ENCODE peak calls at places on chromosomes 16 and 17, in five cellular contexts. Z, L, U, I and B are unnamed samples.

GRCh38 chr17:78557598-78558039 is 19.6 kb downstream of the DNAH17 start:
- DNase-seq in Z (no peak), L (no peak), U (no peak), I (peak; percentile 74), B (peak; percentile 46)

GRCh38 chr16:23302045-23302956 is at the start of gene SCNN1B:
- DNase-seq in Z (no peak), L (no peak), U (no peak), I (no peak), B (no peak)

GRCh38 chr16:89345663-89346150 is 128.2 kb downstream of the ZNF778 start:
- DNase-seq in Z (no peak), L (no peak), U (no peak), I (no peak), B (no peak)

GRCh38 chr17:62592305-62593099 is 35.0 kb upstream of the MRC2 start:
- DNase-seq in Z (no peak), L (no peak), U (no peak), I (peak; percentile 30), B (peak; percentile 40)

GRCh38 chr17:41278176-41278955 is 2.9 kb downstream of the KRTAP9-7 start:
- DNase-seq in Z (no peak), L (no peak), U (no peak), I (no peak), B (no peak)

GRCh38 chr17:45640141-45640850 is 143.8 kb upstream of the CRHR1 start:
- DNase-seq in Z (peak; percentile 60), L (peak; percentile 46), U (peak; percentile 34), I (peak; percentile 80), B (peak; percentile 66)

GRCh38 chr16:69562818-69563217 is 2.9 kb upstream of the NFAT5 start:
- DNase-seq in Z (no peak), L (no peak), U (no peak), I (no peak), B (no peak)

GRCh38 chr17:43832168-43832975 is 574 bp downstream of the MPP3 start:
- DNase-seq in Z (peak; percentile 42), L (peak; percentile 48), U (no peak), I (peak; percentile 67), B (peak; percentile 73)

GRCh38 chr17:58215685-58216084 is 3.4 kb downstream of the MKS1 start:
- DNase-seq in Z (no peak), L (no peak), U (no peak), I (no peak), B (no peak)

GRCh38 chr17:7842380-7842949 is 8.4 kb downstream of the KDM6B start:
- DNase-seq in Z (peak; percentile 83), L (peak; percentile 72), U (no peak), I (peak; percentile 90), B (peak; percentile 95)

GRCh38 chr16:23357761-23358290 is 55.7 kb downstream of the SCNN1B start:
- DNase-seq in Z (no peak), L (no peak), U (no peak), I (no peak), B (no peak)

GRCh38 chr17:44623070-44623725 is 33.1 kb upstream of the MEIOC start:
- DNase-seq in Z (no peak), L (no peak), U (no peak), I (no peak), B (peak; percentile 34)

GRCh38 chr17:65170839-65171238 is 33.7 kb downstream of the RGS9 start:
- DNase-seq in Z (no peak), L (peak; percentile 17), U (no peak), I (no peak), B (peak; percentile 65)

GRCh38 chr17:21039839-21040575 is 2.8 kb downstream of the USP22 start:
- DNase-seq in Z (no peak), L (no peak), U (no peak), I (peak; percentile 56), B (peak; percentile 46)

GRCh38 chr17:16107165-16107770 is 107.6 kb downstream of the TTC19 start:
- DNase-seq in Z (no peak), L (no peak), U (no peak), I (peak; percentile 44), B (no peak)

GRCh38 chr16:29738514-29738913 is 7.3 kb downstream of the C16orf54 start:
- DNase-seq in Z (no peak), L (no peak), U (peak; percentile 76), I (no peak), B (no peak)

GRCh38 chr16:17448640-17449638 is 21.8 kb downstream of the XYLT1 start:
- DNase-seq in Z (peak; percentile 49), L (peak; percentile 34), U (no peak), I (no peak), B (no peak)

GRCh38 chr17:69466905-69467630 is 52.6 kb downstream of the MAP2K6 start:
- DNase-seq in Z (no peak), L (no peak), U (no peak), I (peak; percentile 19), B (peak; percentile 72)

GRCh38 chr17:46194393-46195216 is 1.4 kb upstream of the KANSL1 start:
- DNase-seq in Z (no peak), L (no peak), U (peak; percentile 89), I (peak; percentile 74), B (peak; percentile 50)

GRCh38 chr17:9002610-9003354 is 18.5 kb upstream of the NTN1 start:
- DNase-seq in Z (no peak), L (no peak), U (no peak), I (no peak), B (no peak)

GRCh38 chr17:61600621-61601020 is 9.6 kb upstream of the NACA2 start:
- DNase-seq in Z (no peak), L (no peak), U (no peak), I (no peak), B (no peak)

GRCh38 chr17:45813051-45813731 is 29.1 kb downstream of the CRHR1 start:
- DNase-seq in Z (no peak), L (no peak), U (no peak), I (no peak), B (no peak)

GRCh38 chr16:23561586-23561985 is 4.1 kb downstream of the UBFD1 start:
- DNase-seq in Z (no peak), L (no peak), U (no peak), I (no peak), B (no peak)

GRCh38 chr16:57600048-57600835 is 28.2 kb upstream of the ADGRG1 start:
- DNase-seq in Z (no peak), L (peak; percentile 33), U (no peak), I (no peak), B (peak; percentile 26)

GRCh38 chr17:50619489-50619888 is 15.2 kb upstream of the ABCC3 start:
- DNase-seq in Z (no peak), L (no peak), U (no peak), I (no peak), B (no peak)

GRCh38 chr16:65376601-65377000 is 254.7 kb upstream of the CDH11 start:
- DNase-seq in Z (no peak), L (no peak), U (no peak), I (no peak), B (no peak)

GRCh38 chr17:1087381-1088241 is 90.7 kb downstream of the TIMM22 start:
- DNase-seq in Z (peak; percentile 68), L (peak; percentile 72), U (no peak), I (no peak), B (peak; percentile 59)

GRCh38 chr16:270381-271255 is 5.1 kb downstream of the RGS11 start:
- DNase-seq in Z (no peak), L (no peak), U (no peak), I (no peak), B (no peak)

GRCh38 chr16:53741546-53741945 is 37.6 kb downstream of the FTO start:
- DNase-seq in Z (no peak), L (no peak), U (no peak), I (no peak), B (no peak)

GRCh38 chr17:50836826-50837225 is 1.4 kb downstream of the WFIKKN2 start:
- DNase-seq in Z (no peak), L (no peak), U (no peak), I (no peak), B (no peak)

GRCh38 chr17:45256114-45256966 is 5.6 kb downstream of the SPATA32 start:
- DNase-seq in Z (no peak), L (no peak), U (no peak), I (no peak), B (no peak)

GRCh38 chr16:21603920-21604319 is 4.5 kb downstream of the METTL9 start:
- DNase-seq in Z (no peak), L (no peak), U (no peak), I (no peak), B (peak; percentile 15)

GRCh38 chr17:2904135-2904534 is 107.9 kb downstream of the RAP1GAP2 start:
- DNase-seq in Z (no peak), L (peak; percentile 70), U (no peak), I (no peak), B (peak; percentile 9)

GRCh38 chr17:70137451-70138230 is 31.7 kb upstream of the KCNJ2 start:
- DNase-seq in Z (peak; percentile 82), L (peak; percentile 53), U (peak; percentile 70), I (peak; percentile 98), B (peak; percentile 87)

GRCh38 chr17:304461-304860 is 48.1 kb downstream of the RPH3AL start:
- DNase-seq in Z (no peak), L (no peak), U (no peak), I (no peak), B (no peak)

GRCh38 chr16:31699601-31700000 is 171.9 kb downstream of the AHSP start:
- DNase-seq in Z (no peak), L (no peak), U (no peak), I (no peak), B (no peak)

GRCh38 chr16:31701734-31702133 is 171.9 kb upstream of the ZNF267 start:
- DNase-seq in Z (no peak), L (no peak), U (no peak), I (no peak), B (no peak)

GRCh38 chr16:31698901-31699300 is 171.2 kb downstream of the AHSP start:
- DNase-seq in Z (no peak), L (no peak), U (no peak), I (no peak), B (no peak)

GRCh38 chr16:31700200-31700529 is 172.5 kb downstream of the AHSP start:
- DNase-seq in Z (peak; percentile 71), L (no peak), U (no peak), I (no peak), B (no peak)

GRCh38 chr16:31700530-31701388 is 172.8 kb upstream of the ZNF267 start:
- DNase-seq in Z (no peak), L (peak; percentile 78), U (peak; percentile 67), I (peak; percentile 44), B (peak; percentile 28)
- TF ChIP-seq CTCF in Z (no peak), L (peak; percentile 34), U (no peak), I (peak; percentile 7), B (no peak)

GRCh38 chr17:82050152-82050760 is 1.4 kb downstream of the RFNG start:
- DNase-seq in Z (no peak), L (no peak), U (no peak), I (no peak), B (no peak)
- H3K4me3 ChIP-seq in Z (peak overlapping the region; percentile 93), L (peak overlapping the region; percentile 96), U (peak overlapping the region; percentile 71), I (peak overlapping the region; percentile 68), B (peak overlapping the region; percentile 76)

GRCh38 chr17:18374216-18374615 is 3.4 kb upstream of the EVPLL start:
- DNase-seq in Z (no peak), L (no peak), U (no peak), I (no peak), B (no peak)
- TF ChIP-seq CTCF in Z (no peak), L (no peak), U (no peak), I (no peak), B (no peak)

DNA sequence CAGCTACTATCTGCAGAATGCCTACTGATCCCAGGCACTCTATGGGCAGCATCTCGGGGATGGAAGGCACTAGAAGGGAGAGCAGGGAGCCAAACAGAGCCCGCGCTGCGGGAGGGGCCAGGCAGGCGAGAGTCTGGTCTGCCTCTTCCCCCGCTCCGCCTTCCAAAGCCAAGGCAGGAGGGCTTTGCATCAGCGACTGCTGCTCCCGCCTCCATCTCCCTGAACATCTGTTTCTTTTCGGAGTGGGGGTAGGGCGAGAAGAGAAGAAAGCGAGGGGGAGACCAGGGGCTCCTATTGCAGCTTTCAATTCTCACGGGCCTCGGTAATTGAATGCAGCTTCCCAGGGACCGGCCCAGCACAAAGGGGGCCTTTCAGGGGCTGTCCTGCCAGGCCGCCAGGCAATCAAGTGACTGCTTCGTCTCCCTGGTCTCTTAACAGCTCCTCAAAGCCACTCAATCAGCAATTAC is 31.4 kb upstream of the CDC42EP4 start:
- DNase-seq in Z (peak; percentile 59), L (peak; percentile 73), U (no peak), I (peak; percentile 88), B (peak; percentile 86)
- H3K4me3 ChIP-seq in Z (peak overlapping the region; percentile 27), L (peak overlapping the region; percentile 35), U (no peak overlapping the region), I (peak overlapping the region; percentile 34), B (no peak overlapping the region)